ENCODE peak calls at places on chromosomes 4 and X, in ten cellular contexts. One of them, this sample, is unnamed.

GRCh38 chr4:158996669-158997074 is 106.2 kb upstream of the RAPGEF2 start:
- DNase-seq in left ventricle myocardium inferior: no peak
- DNase-seq in stimulated activated CD4-positive, alpha-beta T cell treated with anti-CD3 and anti-CD28 coated beads, Interleukin-4, amount 100 ng/mL, for 4 hours: no peak
- DNase-seq in cardiac septum: no peak
- DNase-seq in kidney epithelial cell: peak; percentile 84
- DNase-seq in K562: no peak
- DNase-seq in omental fat pad: no peak
- DNase-seq in DMS153: peak; percentile 53
- DNase-seq in A172: peak; percentile 97
- DNase-seq in posterior cingulate gyrus: no peak
- DNase-seq in this sample: peak; percentile 90

GRCh38 chr4:152820073-152820472 is 40.3 kb downstream of the ARFIP1 start:
- DNase-seq in left ventricle myocardium inferior: no peak
- DNase-seq in stimulated activated CD4-positive, alpha-beta T cell treated with anti-CD3 and anti-CD28 coated beads, Interleukin-4, amount 100 ng/mL, for 4 hours: no peak
- DNase-seq in cardiac septum: no peak
- DNase-seq in kidney epithelial cell: no peak
- DNase-seq in K562: no peak
- DNase-seq in omental fat pad: no peak
- DNase-seq in DMS153: no peak
- DNase-seq in A172: no peak
- DNase-seq in posterior cingulate gyrus: no peak
- DNase-seq in this sample: no peak

GRCh38 chrX:821311-822178 is 191.0 kb downstream of the SHOX start:
- DNase-seq in left ventricle myocardium inferior: no peak
- DNase-seq in stimulated activated CD4-positive, alpha-beta T cell treated with anti-CD3 and anti-CD28 coated beads, Interleukin-4, amount 100 ng/mL, for 4 hours: no peak
- DNase-seq in cardiac septum: peak; percentile 47
- DNase-seq in kidney epithelial cell: no peak
- DNase-seq in K562: no peak
- DNase-seq in omental fat pad: no peak
- DNase-seq in DMS153: no peak
- DNase-seq in A172: no peak
- DNase-seq in posterior cingulate gyrus: no peak
- DNase-seq in this sample: no peak

GRCh38 chr4:4730214-4730613 is 129.3 kb upstream of the MSX1 start:
- DNase-seq in left ventricle myocardium inferior: no peak
- DNase-seq in stimulated activated CD4-positive, alpha-beta T cell treated with anti-CD3 and anti-CD28 coated beads, Interleukin-4, amount 100 ng/mL, for 4 hours: no peak
- DNase-seq in cardiac septum: no peak
- DNase-seq in kidney epithelial cell: no peak
- DNase-seq in K562: no peak
- DNase-seq in omental fat pad: no peak
- DNase-seq in DMS153: no peak
- DNase-seq in A172: no peak
- DNase-seq in posterior cingulate gyrus: no peak
- DNase-seq in this sample: no peak

GRCh38 chrX:18995216-18995615 is 11.3 kb upstream of the PHKA2 start:
- DNase-seq in left ventricle myocardium inferior: no peak
- DNase-seq in stimulated activated CD4-positive, alpha-beta T cell treated with anti-CD3 and anti-CD28 coated beads, Interleukin-4, amount 100 ng/mL, for 4 hours: no peak
- DNase-seq in cardiac septum: no peak
- DNase-seq in kidney epithelial cell: peak; percentile 34
- DNase-seq in K562: no peak
- DNase-seq in omental fat pad: no peak
- DNase-seq in DMS153: no peak
- DNase-seq in A172: peak; percentile 36
- DNase-seq in posterior cingulate gyrus: no peak
- DNase-seq in this sample: peak; percentile 8

GRCh38 chrX:138794285-138794684 is 82.8 kb upstream of the FGF13 start:
- DNase-seq in left ventricle myocardium inferior: no peak
- DNase-seq in stimulated activated CD4-positive, alpha-beta T cell treated with anti-CD3 and anti-CD28 coated beads, Interleukin-4, amount 100 ng/mL, for 4 hours: no peak
- DNase-seq in cardiac septum: no peak
- DNase-seq in kidney epithelial cell: no peak
- DNase-seq in K562: no peak
- DNase-seq in omental fat pad: no peak
- DNase-seq in DMS153: no peak
- DNase-seq in A172: no peak
- DNase-seq in posterior cingulate gyrus: no peak
- DNase-seq in this sample: no peak

GRCh38 chr4:3341760-3342159 is 48.9 kb downstream of the RGS12 start:
- DNase-seq in left ventricle myocardium inferior: no peak
- DNase-seq in stimulated activated CD4-positive, alpha-beta T cell treated with anti-CD3 and anti-CD28 coated beads, Interleukin-4, amount 100 ng/mL, for 4 hours: no peak
- DNase-seq in cardiac septum: no peak
- DNase-seq in kidney epithelial cell: no peak
- DNase-seq in K562: peak; percentile 2
- DNase-seq in omental fat pad: no peak
- DNase-seq in DMS153: no peak
- DNase-seq in A172: no peak
- DNase-seq in posterior cingulate gyrus: no peak
- DNase-seq in this sample: no peak

GRCh38 chr4:86939737-86940141 is 4.9 kb downstream of the AFF1 start:
- DNase-seq in left ventricle myocardium inferior: no peak
- DNase-seq in stimulated activated CD4-positive, alpha-beta T cell treated with anti-CD3 and anti-CD28 coated beads, Interleukin-4, amount 100 ng/mL, for 4 hours: peak; percentile 2
- DNase-seq in cardiac septum: no peak
- DNase-seq in kidney epithelial cell: no peak
- DNase-seq in K562: no peak
- DNase-seq in omental fat pad: no peak
- DNase-seq in DMS153: no peak
- DNase-seq in A172: no peak
- DNase-seq in posterior cingulate gyrus: no peak
- DNase-seq in this sample: no peak

GRCh38 chr4:76028242-76028859 is 5.1 kb upstream of the CXCL10 start:
- DNase-seq in left ventricle myocardium inferior: no peak
- DNase-seq in stimulated activated CD4-positive, alpha-beta T cell treated with anti-CD3 and anti-CD28 coated beads, Interleukin-4, amount 100 ng/mL, for 4 hours: peak; percentile 12
- DNase-seq in cardiac septum: no peak
- DNase-seq in kidney epithelial cell: no peak
- DNase-seq in K562: no peak
- DNase-seq in omental fat pad: no peak
- DNase-seq in DMS153: no peak
- DNase-seq in A172: no peak
- DNase-seq in posterior cingulate gyrus: no peak
- DNase-seq in this sample: peak; percentile 21

GRCh38 chr4:82063017-82063416 is 310.8 kb downstream of the HNRNPD start:
- DNase-seq in left ventricle myocardium inferior: no peak
- DNase-seq in stimulated activated CD4-positive, alpha-beta T cell treated with anti-CD3 and anti-CD28 coated beads, Interleukin-4, amount 100 ng/mL, for 4 hours: no peak
- DNase-seq in cardiac septum: no peak
- DNase-seq in kidney epithelial cell: no peak
- DNase-seq in K562: no peak
- DNase-seq in omental fat pad: no peak
- DNase-seq in DMS153: no peak
- DNase-seq in A172: no peak
- DNase-seq in posterior cingulate gyrus: no peak
- DNase-seq in this sample: no peak

GRCh38 chr4:165248102-165248501 is 40.7 kb downstream of the KLHL2 start:
- DNase-seq in left ventricle myocardium inferior: no peak
- DNase-seq in stimulated activated CD4-positive, alpha-beta T cell treated with anti-CD3 and anti-CD28 coated beads, Interleukin-4, amount 100 ng/mL, for 4 hours: no peak
- DNase-seq in cardiac septum: no peak
- DNase-seq in kidney epithelial cell: no peak
- DNase-seq in K562: no peak
- DNase-seq in omental fat pad: no peak
- DNase-seq in DMS153: no peak
- DNase-seq in A172: no peak
- DNase-seq in posterior cingulate gyrus: no peak
- DNase-seq in this sample: no peak

GRCh38 chr4:17805580-17805979 is 5.0 kb downstream of the DCAF16 start:
- DNase-seq in left ventricle myocardium inferior: no peak
- DNase-seq in stimulated activated CD4-positive, alpha-beta T cell treated with anti-CD3 and anti-CD28 coated beads, Interleukin-4, amount 100 ng/mL, for 4 hours: no peak
- DNase-seq in cardiac septum: no peak
- DNase-seq in kidney epithelial cell: no peak
- DNase-seq in K562: no peak
- DNase-seq in omental fat pad: no peak
- DNase-seq in DMS153: no peak
- DNase-seq in A172: no peak
- DNase-seq in posterior cingulate gyrus: no peak
- DNase-seq in this sample: no peak

GRCh38 chrX:129039176-129039575 is 484.1 kb downstream of the SMARCA1 start:
- DNase-seq in left ventricle myocardium inferior: no peak
- DNase-seq in stimulated activated CD4-positive, alpha-beta T cell treated with anti-CD3 and anti-CD28 coated beads, Interleukin-4, amount 100 ng/mL, for 4 hours: no peak
- DNase-seq in cardiac septum: no peak
- DNase-seq in kidney epithelial cell: no peak
- DNase-seq in K562: no peak
- DNase-seq in omental fat pad: no peak
- DNase-seq in DMS153: no peak
- DNase-seq in A172: no peak
- DNase-seq in posterior cingulate gyrus: no peak
- DNase-seq in this sample: no peak

GRCh38 chrX:47380268-47380667 is 9.9 kb downstream of the ZNF157 start:
- DNase-seq in left ventricle myocardium inferior: peak; percentile 16
- DNase-seq in stimulated activated CD4-positive, alpha-beta T cell treated with anti-CD3 and anti-CD28 coated beads, Interleukin-4, amount 100 ng/mL, for 4 hours: peak; percentile 66
- DNase-seq in cardiac septum: no peak
- DNase-seq in kidney epithelial cell: no peak
- DNase-seq in K562: no peak
- DNase-seq in omental fat pad: no peak
- DNase-seq in DMS153: no peak
- DNase-seq in A172: no peak
- DNase-seq in posterior cingulate gyrus: peak; percentile 41
- DNase-seq in this sample: peak; percentile 53

GRCh38 chr4:104129243-104129642 is 365.5 kb downstream of the CXXC4 start:
- DNase-seq in left ventricle myocardium inferior: no peak
- DNase-seq in stimulated activated CD4-positive, alpha-beta T cell treated with anti-CD3 and anti-CD28 coated beads, Interleukin-4, amount 100 ng/mL, for 4 hours: no peak
- DNase-seq in cardiac septum: no peak
- DNase-seq in kidney epithelial cell: no peak
- DNase-seq in K562: no peak
- DNase-seq in omental fat pad: no peak
- DNase-seq in DMS153: no peak
- DNase-seq in A172: no peak
- DNase-seq in posterior cingulate gyrus: no peak
- DNase-seq in this sample: no peak

GRCh38 chr4:15001248-15001824 is 945 bp upstream of the CPEB2 start:
- DNase-seq in left ventricle myocardium inferior: peak; percentile 79
- DNase-seq in stimulated activated CD4-positive, alpha-beta T cell treated with anti-CD3 and anti-CD28 coated beads, Interleukin-4, amount 100 ng/mL, for 4 hours: peak; percentile 45
- DNase-seq in cardiac septum: peak; percentile 88
- DNase-seq in kidney epithelial cell: peak; percentile 69
- DNase-seq in K562: peak; percentile 53
- DNase-seq in omental fat pad: peak; percentile 42
- DNase-seq in DMS153: peak; percentile 24
- DNase-seq in A172: peak; percentile 55
- DNase-seq in posterior cingulate gyrus: peak; percentile 95
- DNase-seq in this sample: peak; percentile 89

GRCh38 chr4:7067147-7067522 is 729 bp downstream of the GRPEL1 start:
- DNase-seq in left ventricle myocardium inferior: no peak
- DNase-seq in stimulated activated CD4-positive, alpha-beta T cell treated with anti-CD3 and anti-CD28 coated beads, Interleukin-4, amount 100 ng/mL, for 4 hours: peak; percentile 33
- DNase-seq in cardiac septum: no peak
- DNase-seq in kidney epithelial cell: no peak
- DNase-seq in K562: no peak
- DNase-seq in omental fat pad: no peak
- DNase-seq in DMS153: no peak
- DNase-seq in A172: no peak
- DNase-seq in posterior cingulate gyrus: no peak
- DNase-seq in this sample: peak; percentile 59

GRCh38 chr4:103098746-103099421 is 750 bp downstream of the BDH2 start:
- DNase-seq in left ventricle myocardium inferior: no peak
- DNase-seq in stimulated activated CD4-positive, alpha-beta T cell treated with anti-CD3 and anti-CD28 coated beads, Interleukin-4, amount 100 ng/mL, for 4 hours: no peak
- DNase-seq in cardiac septum: no peak
- DNase-seq in kidney epithelial cell: no peak
- DNase-seq in K562: no peak
- DNase-seq in omental fat pad: no peak
- DNase-seq in DMS153: no peak
- DNase-seq in A172: no peak
- DNase-seq in posterior cingulate gyrus: no peak
- DNase-seq in this sample: peak; percentile 36

GRCh38 chr4:138053601-138054322 is 188.4 kb downstream of the SLC7A11 start:
- DNase-seq in left ventricle myocardium inferior: no peak
- DNase-seq in stimulated activated CD4-positive, alpha-beta T cell treated with anti-CD3 and anti-CD28 coated beads, Interleukin-4, amount 100 ng/mL, for 4 hours: no peak
- DNase-seq in cardiac septum: no peak
- DNase-seq in kidney epithelial cell: peak; percentile 73
- DNase-seq in K562: no peak
- DNase-seq in omental fat pad: no peak
- DNase-seq in DMS153: peak; percentile 9
- DNase-seq in A172: peak; percentile 95
- DNase-seq in posterior cingulate gyrus: no peak
- DNase-seq in this sample: peak; percentile 95

GRCh38 chrX:82945332-82945731 is 562.8 kb upstream of the POU3F4 start:
- DNase-seq in left ventricle myocardium inferior: no peak
- DNase-seq in stimulated activated CD4-positive, alpha-beta T cell treated with anti-CD3 and anti-CD28 coated beads, Interleukin-4, amount 100 ng/mL, for 4 hours: no peak
- DNase-seq in cardiac septum: no peak
- DNase-seq in kidney epithelial cell: no peak
- DNase-seq in K562: no peak
- DNase-seq in omental fat pad: no peak
- DNase-seq in DMS153: no peak
- DNase-seq in A172: no peak
- DNase-seq in posterior cingulate gyrus: no peak
- DNase-seq in this sample: no peak

GRCh38 chr4:185269286-185269685 is 59.9 kb downstream of the SNX25 start:
- DNase-seq in left ventricle myocardium inferior: no peak
- DNase-seq in stimulated activated CD4-positive, alpha-beta T cell treated with anti-CD3 and anti-CD28 coated beads, Interleukin-4, amount 100 ng/mL, for 4 hours: no peak
- DNase-seq in cardiac septum: no peak
- DNase-seq in kidney epithelial cell: no peak
- DNase-seq in K562: no peak
- DNase-seq in omental fat pad: no peak
- DNase-seq in DMS153: no peak
- DNase-seq in A172: no peak
- DNase-seq in posterior cingulate gyrus: no peak
- DNase-seq in this sample: no peak

GRCh38 chr4:158816953-158817352 is 48.1 kb downstream of the FNIP2 start:
- DNase-seq in left ventricle myocardium inferior: no peak
- DNase-seq in stimulated activated CD4-positive, alpha-beta T cell treated with anti-CD3 and anti-CD28 coated beads, Interleukin-4, amount 100 ng/mL, for 4 hours: no peak
- DNase-seq in cardiac septum: no peak
- DNase-seq in kidney epithelial cell: no peak
- DNase-seq in K562: no peak
- DNase-seq in omental fat pad: no peak
- DNase-seq in DMS153: no peak
- DNase-seq in A172: no peak
- DNase-seq in posterior cingulate gyrus: no peak
- DNase-seq in this sample: no peak

GRCh38 chr4:14726441-14727405 is 275.6 kb upstream of the CPEB2 start:
- DNase-seq in left ventricle myocardium inferior: no peak
- DNase-seq in stimulated activated CD4-positive, alpha-beta T cell treated with anti-CD3 and anti-CD28 coated beads, Interleukin-4, amount 100 ng/mL, for 4 hours: no peak
- DNase-seq in cardiac septum: no peak
- DNase-seq in kidney epithelial cell: no peak
- DNase-seq in K562: no peak
- DNase-seq in omental fat pad: no peak
- DNase-seq in DMS153: peak; percentile 46
- DNase-seq in A172: peak; percentile 48
- DNase-seq in posterior cingulate gyrus: no peak
- DNase-seq in this sample: peak; percentile 43

GRCh38 chr4:23906839-23907238 is 17.0 kb upstream of the PPARGC1A start:
- DNase-seq in left ventricle myocardium inferior: no peak
- DNase-seq in stimulated activated CD4-positive, alpha-beta T cell treated with anti-CD3 and anti-CD28 coated beads, Interleukin-4, amount 100 ng/mL, for 4 hours: no peak
- DNase-seq in cardiac septum: no peak
- DNase-seq in kidney epithelial cell: no peak
- DNase-seq in K562: no peak
- DNase-seq in omental fat pad: no peak
- DNase-seq in DMS153: no peak
- DNase-seq in A172: no peak
- DNase-seq in posterior cingulate gyrus: no peak
- DNase-seq in this sample: no peak

GRCh38 chr4:71614626-71615025 is 169.3 kb downstream of the GC start:
- DNase-seq in left ventricle myocardium inferior: no peak
- DNase-seq in stimulated activated CD4-positive, alpha-beta T cell treated with anti-CD3 and anti-CD28 coated beads, Interleukin-4, amount 100 ng/mL, for 4 hours: no peak
- DNase-seq in cardiac septum: no peak
- DNase-seq in kidney epithelial cell: no peak
- DNase-seq in K562: no peak
- DNase-seq in omental fat pad: no peak
- DNase-seq in DMS153: no peak
- DNase-seq in A172: no peak
- DNase-seq in posterior cingulate gyrus: no peak
- DNase-seq in this sample: no peak

GRCh38 chrX:148649145-148649645 is 148.8 kb downstream of the AFF2 start:
- DNase-seq in left ventricle myocardium inferior: no peak
- DNase-seq in stimulated activated CD4-positive, alpha-beta T cell treated with anti-CD3 and anti-CD28 coated beads, Interleukin-4, amount 100 ng/mL, for 4 hours: no peak
- DNase-seq in cardiac septum: no peak
- DNase-seq in kidney epithelial cell: no peak
- DNase-seq in K562: no peak
- DNase-seq in omental fat pad: no peak
- DNase-seq in DMS153: no peak
- DNase-seq in A172: no peak
- DNase-seq in posterior cingulate gyrus: no peak
- DNase-seq in this sample: no peak

This sample was measured in fibroblast of villous mesenchyme.